ENCODE peak calls at places on chromosomes 7 and 10, in ten cellular contexts. One of them, this sample, is unnamed.

GRCh38 chr7:79453558-79454324 is at the start of gene MAGI2:
- DNase-seq in colonic mucosa: peak; percentile 69
- DNase-seq in GM23338: peak; percentile 70
- DNase-seq in kidney epithelial cell: no peak
- DNase-seq in fibroblast of the aortic adventitia: peak; percentile 88
- DNase-seq in AG09309: peak; percentile 80
- DNase-seq in cardiac fibroblast: peak; percentile 82
- DNase-seq in brain microvascular endothelial cell: peak; percentile 84
- DNase-seq in endothelial cell of umbilical vein: peak; percentile 91
- DNase-seq in GM06990: no peak
- DNase-seq in this sample: peak; percentile 82

GRCh38 chr7:92343719-92344118 is 97.9 kb downstream of the ANKIB1 start:
- DNase-seq in colonic mucosa: no peak
- DNase-seq in GM23338: no peak
- DNase-seq in kidney epithelial cell: no peak
- DNase-seq in fibroblast of the aortic adventitia: no peak
- DNase-seq in AG09309: no peak
- DNase-seq in cardiac fibroblast: peak; percentile 32
- DNase-seq in brain microvascular endothelial cell: no peak
- DNase-seq in endothelial cell of umbilical vein: no peak
- DNase-seq in GM06990: no peak
- DNase-seq in this sample: no peak

GRCh38 chr7:123293710-123294109 is 93.9 kb upstream of the SLC13A1 start:
- DNase-seq in colonic mucosa: no peak
- DNase-seq in GM23338: peak; percentile 14
- DNase-seq in kidney epithelial cell: no peak
- DNase-seq in fibroblast of the aortic adventitia: no peak
- DNase-seq in AG09309: no peak
- DNase-seq in cardiac fibroblast: no peak
- DNase-seq in brain microvascular endothelial cell: no peak
- DNase-seq in endothelial cell of umbilical vein: no peak
- DNase-seq in GM06990: no peak
- DNase-seq in this sample: no peak

GRCh38 chr7:144641389-144642044 is 194.3 kb downstream of the TPK1 start:
- DNase-seq in colonic mucosa: no peak
- DNase-seq in GM23338: no peak
- DNase-seq in kidney epithelial cell: no peak
- DNase-seq in fibroblast of the aortic adventitia: no peak
- DNase-seq in AG09309: no peak
- DNase-seq in cardiac fibroblast: peak; percentile 3
- DNase-seq in brain microvascular endothelial cell: no peak
- DNase-seq in endothelial cell of umbilical vein: no peak
- DNase-seq in GM06990: no peak
- DNase-seq in this sample: no peak

GRCh38 chr7:27066148-27066547 is 29.7 kb downstream of the HOXA1 start:
- DNase-seq in colonic mucosa: no peak
- DNase-seq in GM23338: no peak
- DNase-seq in kidney epithelial cell: no peak
- DNase-seq in fibroblast of the aortic adventitia: peak; percentile 37
- DNase-seq in AG09309: peak; percentile 66
- DNase-seq in cardiac fibroblast: no peak
- DNase-seq in brain microvascular endothelial cell: no peak
- DNase-seq in endothelial cell of umbilical vein: peak; percentile 69
- DNase-seq in GM06990: no peak
- DNase-seq in this sample: no peak

GRCh38 chr10:35074266-35074665 is 15.9 kb downstream of the CUL2 start:
- DNase-seq in colonic mucosa: no peak
- DNase-seq in GM23338: no peak
- DNase-seq in kidney epithelial cell: no peak
- DNase-seq in fibroblast of the aortic adventitia: peak; percentile 10
- DNase-seq in AG09309: no peak
- DNase-seq in cardiac fibroblast: peak; percentile 51
- DNase-seq in brain microvascular endothelial cell: no peak
- DNase-seq in endothelial cell of umbilical vein: no peak
- DNase-seq in GM06990: no peak
- DNase-seq in this sample: no peak

GRCh38 chr7:76285604-76286374 is 16.7 kb upstream of the HSPB1 start:
- DNase-seq in colonic mucosa: no peak
- DNase-seq in GM23338: no peak
- DNase-seq in kidney epithelial cell: no peak
- DNase-seq in fibroblast of the aortic adventitia: no peak
- DNase-seq in AG09309: no peak
- DNase-seq in cardiac fibroblast: no peak
- DNase-seq in brain microvascular endothelial cell: no peak
- DNase-seq in endothelial cell of umbilical vein: no peak
- DNase-seq in GM06990: no peak
- DNase-seq in this sample: no peak

GRCh38 chr10:70565556-70566514 is 36.7 kb downstream of the PRF1 start:
- DNase-seq in colonic mucosa: no peak
- DNase-seq in GM23338: no peak
- DNase-seq in kidney epithelial cell: no peak
- DNase-seq in fibroblast of the aortic adventitia: no peak
- DNase-seq in AG09309: no peak
- DNase-seq in cardiac fibroblast: no peak
- DNase-seq in brain microvascular endothelial cell: no peak
- DNase-seq in endothelial cell of umbilical vein: no peak
- DNase-seq in GM06990: no peak
- DNase-seq in this sample: no peak

GRCh38 chr7:107758667-107759066 is 14.7 kb downstream of the CBLL1 start:
- DNase-seq in colonic mucosa: no peak
- DNase-seq in GM23338: no peak
- DNase-seq in kidney epithelial cell: no peak
- DNase-seq in fibroblast of the aortic adventitia: no peak
- DNase-seq in AG09309: no peak
- DNase-seq in cardiac fibroblast: no peak
- DNase-seq in brain microvascular endothelial cell: no peak
- DNase-seq in endothelial cell of umbilical vein: no peak
- DNase-seq in GM06990: no peak
- DNase-seq in this sample: no peak

GRCh38 chr7:107751113-107751512 is 7.2 kb downstream of the CBLL1 start:
- DNase-seq in colonic mucosa: no peak
- DNase-seq in GM23338: peak; percentile 42
- DNase-seq in kidney epithelial cell: no peak
- DNase-seq in fibroblast of the aortic adventitia: no peak
- DNase-seq in AG09309: no peak
- DNase-seq in cardiac fibroblast: no peak
- DNase-seq in brain microvascular endothelial cell: no peak
- DNase-seq in endothelial cell of umbilical vein: no peak
- DNase-seq in GM06990: no peak
- DNase-seq in this sample: no peak

DNA sequence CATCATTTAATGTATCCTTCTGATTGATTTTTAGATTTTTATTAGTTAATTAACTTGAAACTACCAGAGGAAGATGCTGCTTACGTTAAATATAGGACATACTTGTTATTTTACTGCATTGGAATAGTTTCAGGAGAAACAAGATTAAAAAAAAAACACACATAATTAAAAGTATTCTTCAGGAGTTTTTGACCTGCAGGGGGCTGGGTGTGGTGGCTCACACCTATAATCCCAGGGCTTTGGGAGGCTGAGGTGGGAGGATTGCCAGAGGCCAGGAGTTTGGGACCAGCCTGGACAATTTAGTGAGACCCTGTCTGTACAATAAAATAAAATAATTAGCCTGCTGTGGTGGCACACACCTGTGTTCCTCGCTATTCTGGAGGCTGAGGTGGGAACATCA is 10.7 kb downstream of the CBLL1 start:
- DNase-seq in colonic mucosa: no peak
- DNase-seq in GM23338: no peak
- DNase-seq in kidney epithelial cell: no peak
- DNase-seq in fibroblast of the aortic adventitia: no peak
- DNase-seq in AG09309: no peak
- DNase-seq in cardiac fibroblast: no peak
- DNase-seq in brain microvascular endothelial cell: no peak
- DNase-seq in endothelial cell of umbilical vein: no peak
- DNase-seq in GM06990: no peak
- DNase-seq in this sample: no peak
- TF ChIP-seq CTCF in colonic mucosa: no peak
- TF ChIP-seq CTCF in GM23338: peak; percentile 28
- TF ChIP-seq CTCF in kidney epithelial cell: no peak
- TF ChIP-seq CTCF in fibroblast of the aortic adventitia: peak; percentile 24
- TF ChIP-seq CTCF in AG09309: peak; percentile 14
- TF ChIP-seq CTCF in cardiac fibroblast: peak; percentile 18
- TF ChIP-seq CTCF in brain microvascular endothelial cell: peak; percentile 33
- TF ChIP-seq CTCF in endothelial cell of umbilical vein: no peak
- TF ChIP-seq CTCF in GM06990: peak; percentile 26
- TF ChIP-seq CTCF in this sample: no peak

GRCh38 chr7:101140339-101140699 is 13.4 kb downstream of the SERPINE1 start:
- DNase-seq in colonic mucosa: no peak
- DNase-seq in GM23338: peak; percentile 47
- DNase-seq in kidney epithelial cell: no peak
- DNase-seq in fibroblast of the aortic adventitia: no peak
- DNase-seq in AG09309: no peak
- DNase-seq in cardiac fibroblast: peak; percentile 87
- DNase-seq in brain microvascular endothelial cell: peak; percentile 51
- DNase-seq in endothelial cell of umbilical vein: peak; percentile 37
- DNase-seq in GM06990: no peak
- DNase-seq in this sample: no peak
- TF ChIP-seq CTCF in colonic mucosa: no peak
- TF ChIP-seq CTCF in GM23338: no peak
- TF ChIP-seq CTCF in kidney epithelial cell: no peak
- TF ChIP-seq CTCF in fibroblast of the aortic adventitia: no peak
- TF ChIP-seq CTCF in AG09309: no peak
- TF ChIP-seq CTCF in cardiac fibroblast: no peak
- TF ChIP-seq CTCF in brain microvascular endothelial cell: no peak
- TF ChIP-seq CTCF in endothelial cell of umbilical vein: no peak
- TF ChIP-seq CTCF in GM06990: no peak
- TF ChIP-seq CTCF in this sample: no peak

GRCh38 chr7:519429-519973 is at the start of gene PDGFA:
- DNase-seq in colonic mucosa: no peak
- DNase-seq in GM23338: no peak
- DNase-seq in kidney epithelial cell: no peak
- DNase-seq in fibroblast of the aortic adventitia: peak; percentile 38
- DNase-seq in AG09309: no peak
- DNase-seq in cardiac fibroblast: peak; percentile 46
- DNase-seq in brain microvascular endothelial cell: no peak
- DNase-seq in endothelial cell of umbilical vein: no peak
- DNase-seq in GM06990: no peak
- DNase-seq in this sample: no peak

GRCh38 chr7:518630-519428 is 817 bp downstream of the PDGFA start:
- DNase-seq in colonic mucosa: peak; percentile 89
- DNase-seq in GM23338: peak; percentile 74
- DNase-seq in kidney epithelial cell: no peak
- DNase-seq in fibroblast of the aortic adventitia: peak; percentile 66
- DNase-seq in AG09309: peak; percentile 47
- DNase-seq in cardiac fibroblast: peak; percentile 84
- DNase-seq in brain microvascular endothelial cell: peak; percentile 51
- DNase-seq in endothelial cell of umbilical vein: peak; percentile 72
- DNase-seq in GM06990: peak; percentile 49
- DNase-seq in this sample: no peak

GRCh38 chr7:520503-521161 is 986 bp upstream of the PDGFA start:
- DNase-seq in colonic mucosa: no peak
- DNase-seq in GM23338: peak; percentile 74
- DNase-seq in kidney epithelial cell: no peak
- DNase-seq in fibroblast of the aortic adventitia: no peak
- DNase-seq in AG09309: no peak
- DNase-seq in cardiac fibroblast: no peak
- DNase-seq in brain microvascular endothelial cell: no peak
- DNase-seq in endothelial cell of umbilical vein: no peak
- DNase-seq in GM06990: no peak
- DNase-seq in this sample: no peak

GRCh38 chr7:521221-522070 is 1.8 kb upstream of the PDGFA start:
- DNase-seq in colonic mucosa: no peak
- DNase-seq in GM23338: no peak
- DNase-seq in kidney epithelial cell: no peak
- DNase-seq in fibroblast of the aortic adventitia: peak; percentile 22
- DNase-seq in AG09309: no peak
- DNase-seq in cardiac fibroblast: peak; percentile 57
- DNase-seq in brain microvascular endothelial cell: peak; percentile 48
- DNase-seq in endothelial cell of umbilical vein: peak; percentile 29
- DNase-seq in GM06990: peak; percentile 72
- DNase-seq in this sample: no peak

DNA sequence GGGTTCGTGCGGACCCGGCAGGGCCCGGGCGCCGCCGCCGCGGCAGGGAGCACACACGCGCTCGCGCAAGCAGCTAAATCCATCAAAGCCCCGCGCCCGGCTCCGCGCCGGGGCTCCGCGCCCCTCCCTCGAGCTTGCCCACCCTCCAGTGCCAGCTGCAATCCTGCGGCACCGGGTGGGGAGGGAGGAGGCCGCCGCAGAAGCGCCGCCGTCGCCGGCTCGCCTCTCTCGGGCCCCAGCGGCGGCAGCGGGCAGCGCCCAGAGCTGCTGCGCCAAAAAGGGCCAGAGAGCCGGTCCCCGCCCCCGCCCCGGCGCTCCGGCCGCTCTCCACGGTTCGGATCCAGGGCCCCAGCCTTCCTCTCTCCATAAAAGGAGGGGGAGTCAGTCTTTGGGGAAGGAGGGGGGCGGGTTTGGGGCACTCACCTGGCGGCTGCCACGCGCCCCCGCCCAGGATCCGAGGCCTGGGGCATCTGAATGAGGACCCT is 370 bp upstream of the PDGFA start:
- DNase-seq in colonic mucosa: no peak
- DNase-seq in GM23338: peak; percentile 87
- DNase-seq in kidney epithelial cell: no peak
- DNase-seq in fibroblast of the aortic adventitia: peak; percentile 44
- DNase-seq in AG09309: no peak
- DNase-seq in cardiac fibroblast: peak; percentile 63
- DNase-seq in brain microvascular endothelial cell: no peak
- DNase-seq in endothelial cell of umbilical vein: peak; percentile 41
- DNase-seq in GM06990: peak; percentile 53
- DNase-seq in this sample: no peak
- TF ChIP-seq CTCF in colonic mucosa: no peak
- TF ChIP-seq CTCF in GM23338: no peak
- TF ChIP-seq CTCF in kidney epithelial cell: no peak
- TF ChIP-seq CTCF in fibroblast of the aortic adventitia: peak; percentile 28
- TF ChIP-seq CTCF in AG09309: no peak
- TF ChIP-seq CTCF in cardiac fibroblast: no peak
- TF ChIP-seq CTCF in brain microvascular endothelial cell: no peak
- TF ChIP-seq CTCF in endothelial cell of umbilical vein: peak; percentile 33
- TF ChIP-seq CTCF in GM06990: no peak
- TF ChIP-seq CTCF in this sample: no peak

GRCh38 chr7:134873253-134873652 is 93.8 kb downstream of the CALD1 start:
- DNase-seq in colonic mucosa: no peak
- DNase-seq in GM23338: no peak
- DNase-seq in kidney epithelial cell: no peak
- DNase-seq in fibroblast of the aortic adventitia: peak; percentile 60
- DNase-seq in AG09309: no peak
- DNase-seq in cardiac fibroblast: peak; percentile 74
- DNase-seq in brain microvascular endothelial cell: no peak
- DNase-seq in endothelial cell of umbilical vein: peak; percentile 50
- DNase-seq in GM06990: no peak
- DNase-seq in this sample: no peak

GRCh38 chr7:134874407-134874806 is 95.0 kb downstream of the CALD1 start:
- DNase-seq in colonic mucosa: no peak
- DNase-seq in GM23338: no peak
- DNase-seq in kidney epithelial cell: no peak
- DNase-seq in fibroblast of the aortic adventitia: no peak
- DNase-seq in AG09309: no peak
- DNase-seq in cardiac fibroblast: no peak
- DNase-seq in brain microvascular endothelial cell: no peak
- DNase-seq in endothelial cell of umbilical vein: no peak
- DNase-seq in GM06990: no peak
- DNase-seq in this sample: no peak

GRCh38 chr7:134878731-134879295 is 99.4 kb downstream of the CALD1 start:
- DNase-seq in colonic mucosa: no peak
- DNase-seq in GM23338: no peak
- DNase-seq in kidney epithelial cell: no peak
- DNase-seq in fibroblast of the aortic adventitia: no peak
- DNase-seq in AG09309: no peak
- DNase-seq in cardiac fibroblast: no peak
- DNase-seq in brain microvascular endothelial cell: no peak
- DNase-seq in endothelial cell of umbilical vein: no peak
- DNase-seq in GM06990: no peak
- DNase-seq in this sample: no peak

GRCh38 chr7:134879815-134880475 is 100.5 kb downstream of the CALD1 start:
- DNase-seq in colonic mucosa: no peak
- DNase-seq in GM23338: no peak
- DNase-seq in kidney epithelial cell: no peak
- DNase-seq in fibroblast of the aortic adventitia: no peak
- DNase-seq in AG09309: no peak
- DNase-seq in cardiac fibroblast: no peak
- DNase-seq in brain microvascular endothelial cell: no peak
- DNase-seq in endothelial cell of umbilical vein: no peak
- DNase-seq in GM06990: no peak
- DNase-seq in this sample: no peak

GRCh38 chr7:134875867-134876266 is 96.4 kb downstream of the CALD1 start:
- DNase-seq in colonic mucosa: no peak
- DNase-seq in GM23338: no peak
- DNase-seq in kidney epithelial cell: no peak
- DNase-seq in fibroblast of the aortic adventitia: no peak
- DNase-seq in AG09309: peak; percentile 52
- DNase-seq in cardiac fibroblast: peak; percentile 87
- DNase-seq in brain microvascular endothelial cell: peak; percentile 39
- DNase-seq in endothelial cell of umbilical vein: no peak
- DNase-seq in GM06990: no peak
- DNase-seq in this sample: no peak
- TF ChIP-seq CTCF in colonic mucosa: no peak
- TF ChIP-seq CTCF in GM23338: no peak
- TF ChIP-seq CTCF in kidney epithelial cell: no peak
- TF ChIP-seq CTCF in fibroblast of the aortic adventitia: no peak
- TF ChIP-seq CTCF in AG09309: no peak
- TF ChIP-seq CTCF in cardiac fibroblast: no peak
- TF ChIP-seq CTCF in brain microvascular endothelial cell: no peak
- TF ChIP-seq CTCF in endothelial cell of umbilical vein: no peak
- TF ChIP-seq CTCF in GM06990: no peak
- TF ChIP-seq CTCF in this sample: no peak

This sample was measured in AG09319.